ENCODE peak calls at places on chromosome 10, in ten cellular contexts. X, L, M, Z, R, J, W, T, Q and N are unnamed samples.
A peak's percentile ranks its signal among the peaks of the same experiment; 100 is the strongest.

GRCh38 chr10:72320676-72321247 is 34.0 kb downstream of the DNAJB12 start:
- DNase-seq in L (peak; percentile 84), Q (peak; percentile 97), T (no peak), X (peak; percentile 88), W (peak; percentile 100), Z (peak; percentile 70), J (peak; percentile 75), M (peak; percentile 98), R (no peak), N (no peak)

GRCh38 chr10:69789164-69789576 is 12.5 kb upstream of the COL13A1 start:
- DNase-seq in X (no peak), Z (no peak), L (no peak), Q (no peak), J (no peak), W (no peak), T (no peak), M (no peak), R (no peak), N (peak; percentile 38)

GRCh38 chr10:115818015-115818414 is 455.0 kb downstream of the GFRA1 start:
- DNase-seq in Z (no peak), M (no peak), R (no peak), L (no peak), X (no peak), T (no peak), J (no peak), Q (no peak), W (no peak), N (no peak)

GRCh38 chr10:52440612-52441285 is 126.7 kb downstream of the DKK1 start:
- DNase-seq in L (no peak), R (no peak), Q (no peak), J (no peak), X (no peak), M (no peak), W (no peak), T (no peak), Z (no peak), N (no peak)

GRCh38 chr10:58348571-58349033 is 13.8 kb downstream of the UBE2D1 start:
- DNase-seq in J (no peak), Z (no peak), Q (no peak), L (no peak), M (no peak), W (no peak), R (no peak), X (no peak), T (no peak), N (no peak)

GRCh38 chr10:48506147-48506917 is 98.5 kb downstream of the ARHGAP22 start:
- DNase-seq in M (peak; percentile 18), R (no peak), X (no peak), J (no peak), W (peak; percentile 29), Q (no peak), Z (no peak), T (no peak), L (no peak), N (no peak)

GRCh38 chr10:101303087-101303753 is 50.7 kb upstream of the BTRC start:
- DNase-seq in J (no peak), M (no peak), R (no peak), W (no peak), T (no peak), L (no peak), Z (no peak), Q (no peak), X (no peak), N (no peak)

GRCh38 chr10:130497056-130498010 is 361.1 kb downstream of the GLRX3 start:
- DNase-seq in X (no peak), M (no peak), Q (no peak), L (no peak), R (no peak), T (no peak), W (no peak), J (no peak), Z (no peak), N (no peak)

GRCh38 chr10:113069595-113069994 is 119.5 kb downstream of the TCF7L2 start:
- DNase-seq in Z (no peak), L (no peak), J (no peak), R (no peak), W (no peak), T (no peak), X (no peak), M (no peak), Q (no peak), N (no peak)

GRCh38 chr10:96502561-96503267 is 11.0 kb downstream of the TLL2 start:
- DNase-seq in X (no peak), J (no peak), T (no peak), R (no peak), Q (no peak), L (no peak), M (peak; percentile 52), Z (no peak), W (no peak), N (no peak)

GRCh38 chr10:97659589-97659988 is 19.1 kb downstream of the PI4K2A start:
- DNase-seq in Q (no peak), M (no peak), J (no peak), W (no peak), T (no peak), X (no peak), L (no peak), Z (no peak), R (no peak), N (no peak)

GRCh38 chr10:53997953-53998352 is 803.1 kb downstream of the PCDH15 start:
- DNase-seq in M (no peak), R (no peak), J (no peak), X (no peak), T (no peak), L (no peak), W (peak; percentile 26), Q (no peak), Z (no peak), N (no peak)

GRCh38 chr10:87559392-87559791 is 54.7 kb downstream of the MINPP1 start:
- DNase-seq in L (no peak), T (no peak), Z (no peak), J (no peak), W (no peak), Q (no peak), R (no peak), X (no peak), M (no peak), N (no peak)

GRCh38 chr10:131975796-131976195 is 5.9 kb downstream of the BNIP3 start:
- DNase-seq in W (no peak), R (no peak), J (no peak), Z (no peak), Q (no peak), L (no peak), T (no peak), X (no peak), M (no peak), N (no peak)

GRCh38 chr10:114576132-114576487 is 82.0 kb downstream of the ABLIM1 start:
- DNase-seq in W (no peak), Z (no peak), Q (no peak), M (no peak), J (no peak), T (no peak), L (no peak), R (no peak), X (no peak), N (no peak)

GRCh38 chr10:105800626-105801025 is 1159.5 kb downstream of the SORCS3 start:
- DNase-seq in W (no peak), R (no peak), L (no peak), Q (no peak), X (no peak), J (no peak), T (no peak), M (no peak), Z (no peak), N (no peak)

GRCh38 chr10:9766762-9767161 is 1250.9 kb upstream of the CELF2 start:
- DNase-seq in Z (no peak), X (no peak), L (no peak), Q (no peak), J (no peak), R (no peak), W (no peak), M (no peak), T (no peak), N (no peak)

GRCh38 chr10:120505866-120506265 is 48.8 kb downstream of the PLPP4 start:
- DNase-seq in R (no peak), W (no peak), J (no peak), M (no peak), X (no peak), Q (no peak), T (no peak), Z (no peak), L (no peak), N (no peak)

GRCh38 chr10:86128360-86128759 is 238.2 kb downstream of the GRID1 start:
- DNase-seq in L (no peak), M (no peak), R (no peak), X (no peak), T (no peak), Z (no peak), J (no peak), Q (no peak), W (no peak), N (no peak)